ENCODE peak calls at places on chromosomes 12 and 14, in ten cellular contexts. E, A, N, T, G, B, D, O, W and J are unnamed samples.

GRCh38 chr12:54689984-54690383 is 41.8 kb upstream of the DCD start:
- DNase-seq in E (no peak), A (no peak), N (no peak), T (no peak), G (no peak), B (no peak), D (peak; percentile 37), O (no peak), W (no peak), J (no peak)

GRCh38 chr12:132444957-132445883 is 44.7 kb upstream of the FBRSL1 start:
- DNase-seq in E (no peak), A (peak; percentile 43), N (no peak), T (peak; percentile 23), G (peak; percentile 60), B (no peak), D (no peak), O (no peak), W (no peak), J (no peak)

GRCh38 chr14:67357583-67358354 is 1.8 kb downstream of the ATP6V1D start:
- DNase-seq in E (no peak), A (no peak), N (no peak), T (no peak), G (no peak), B (no peak), D (no peak), O (no peak), W (no peak), J (no peak)

GRCh38 chr12:82458101-82458500 is 99.8 kb downstream of the METTL25 start:
- DNase-seq in E (no peak), A (no peak), N (no peak), T (no peak), G (no peak), B (no peak), D (no peak), O (no peak), W (no peak), J (no peak)

GRCh38 chr14:28565345-28565744 is 201.2 kb upstream of the FOXG1 start:
- DNase-seq in E (no peak), A (no peak), N (no peak), T (no peak), G (no peak), B (no peak), D (no peak), O (no peak), W (no peak), J (no peak)

GRCh38 chr14:50423529-50423928 is 26.8 kb upstream of the CDKL1 start:
- DNase-seq in E (no peak), A (no peak), N (no peak), T (no peak), G (no peak), B (no peak), D (no peak), O (no peak), W (no peak), J (no peak)

GRCh38 chr14:38762845-38763244 is 340.2 kb downstream of the SEC23A start:
- DNase-seq in E (no peak), A (no peak), N (no peak), T (no peak), G (no peak), B (no peak), D (no peak), O (no peak), W (no peak), J (no peak)

GRCh38 chr14:63203618-63204406 is 431 bp upstream of the RHOJ start:
- DNase-seq in E (peak; percentile 86), A (peak; percentile 71), N (peak; percentile 89), T (peak; percentile 65), G (no peak), B (peak; percentile 70), D (peak; percentile 95), O (peak; percentile 28), W (peak; percentile 84), J (peak; percentile 79)

GRCh38 chr14:68824517-68825347 is 31.9 kb upstream of the ZFP36L1 start:
- DNase-seq in E (peak; percentile 88), A (peak; percentile 88), N (peak; percentile 89), T (peak; percentile 79), G (no peak), B (peak; percentile 89), D (peak; percentile 81), O (peak; percentile 85), W (peak; percentile 95), J (peak; percentile 39)

GRCh38 chr14:73710737-73711136 is 3.4 kb downstream of the PNMA1 start:
- DNase-seq in E (no peak), A (no peak), N (no peak), T (no peak), G (no peak), B (no peak), D (no peak), O (no peak), W (no peak), J (no peak)

GRCh38 chr14:68627050-68627867 is 165.6 kb downstream of the ZFP36L1 start:
- DNase-seq in E (no peak), A (no peak), N (peak; percentile 72), T (no peak), G (no peak), B (no peak), D (no peak), O (peak; percentile 40), W (peak; percentile 80), J (no peak)

GRCh38 chr14:21267431-21267845 is 1.8 kb downstream of the HNRNPC start:
- DNase-seq in E (no peak), A (no peak), N (no peak), T (no peak), G (no peak), B (no peak), D (peak; percentile 45), O (no peak), W (no peak), J (no peak)

GRCh38 chr12:6963741-6964446 is 6.6 kb downstream of the PHB2 start:
- DNase-seq in E (peak; percentile 75), A (peak; percentile 36), N (no peak), T (peak; percentile 19), G (no peak), B (peak; percentile 27), D (no peak), O (no peak), W (peak; percentile 76), J (no peak)

GRCh38 chr12:131793623-131794022 is 34.6 kb upstream of the MMP17 start:
- DNase-seq in E (no peak), A (no peak), N (no peak), T (no peak), G (no peak), B (peak; percentile 42), D (no peak), O (no peak), W (no peak), J (no peak)

GRCh38 chr12:32995623-32996022 is 99.0 kb upstream of the PKP2 start:
- DNase-seq in E (no peak), A (no peak), N (no peak), T (no peak), G (no peak), B (no peak), D (no peak), O (no peak), W (no peak), J (peak; percentile 27)

GRCh38 chr12:80352476-80352875 is 91.6 kb upstream of the PTPRQ start:
- DNase-seq in E (no peak), A (no peak), N (no peak), T (no peak), G (no peak), B (no peak), D (peak; percentile 55), O (no peak), W (no peak), J (peak; percentile 17)

GRCh38 chr12:77337327-77337726 is 272.0 kb upstream of the E2F7 start:
- DNase-seq in E (no peak), A (no peak), N (no peak), T (no peak), G (no peak), B (no peak), D (no peak), O (no peak), W (no peak), J (no peak)

GRCh38 chr12:68772714-68773113 is 26.7 kb downstream of the SLC35E3 start:
- DNase-seq in E (no peak), A (no peak), N (no peak), T (no peak), G (no peak), B (no peak), D (no peak), O (no peak), W (no peak), J (no peak)

GRCh38 chr12:124915249-124916236 is 1.1 kb upstream of the UBC start:
- DNase-seq in E (no peak), A (peak; percentile 60), N (peak; percentile 53), T (peak; percentile 84), G (no peak), B (peak; percentile 79), D (no peak), O (peak; percentile 66), W (peak; percentile 81), J (peak; percentile 68)

DNA sequence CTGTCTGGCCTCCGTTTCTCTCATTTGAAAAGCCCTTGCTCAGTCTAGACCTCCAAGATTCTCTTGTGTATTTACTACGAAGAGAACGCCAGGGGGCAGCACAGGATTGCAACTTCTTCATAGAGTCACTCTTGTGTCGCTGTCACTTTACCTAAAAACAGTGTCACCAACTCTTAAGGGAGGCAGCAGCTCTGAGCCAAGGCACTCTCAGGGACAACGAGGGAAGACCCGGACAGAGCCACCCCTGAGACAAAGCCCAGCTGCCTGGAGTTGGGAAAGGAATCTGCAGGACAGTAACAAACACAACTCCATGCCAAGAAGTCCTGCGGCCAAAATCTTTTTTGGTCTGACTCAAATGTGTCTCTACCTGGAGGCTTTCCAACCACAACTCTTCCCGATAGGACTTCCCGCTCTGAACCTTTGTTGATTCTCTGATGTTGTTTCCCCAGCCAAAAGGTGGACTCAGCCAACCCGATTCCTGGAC is 9.6 kb upstream of the RPAP3 start:
- DNase-seq in E (no peak), A (peak; percentile 81), N (peak; percentile 75), T (peak; percentile 82), G (peak; percentile 76), B (peak; percentile 76), D (peak; percentile 89), O (peak; percentile 56), W (no peak), J (peak; percentile 70)
- H3K27ac ChIP-seq in E (peak overlapping the region; percentile 17), A (peak overlapping the region; percentile 40), N (peak overlapping the region; percentile 95), T (peak overlapping the region; percentile 62), G (no peak overlapping the region), B (no peak overlapping the region), D (no peak overlapping the region), O (no peak overlapping the region), W (no peak overlapping the region), J (no peak overlapping the region)

GRCh38 chr12:47818701-47819543 is 781 bp downstream of the HDAC7 start:
- DNase-seq in E (no peak), A (peak; percentile 76), N (peak; percentile 79), T (peak; percentile 61), G (no peak), B (peak; percentile 79), D (no peak), O (peak; percentile 66), W (peak; percentile 90), J (no peak)
- H3K4me1 ChIP-seq in E (peaks cover 86% of the 10 kb centered on the region), A (peaks cover 42% of the 10 kb centered on the region), N (peaks cover 87% of the 10 kb centered on the region), T (peaks cover 84% of the 10 kb centered on the region), G (peaks cover 79% of the 10 kb centered on the region), B (peaks cover 44% of the 10 kb centered on the region), D (peaks cover 48% of the 10 kb centered on the region), O (peaks cover 76% of the 10 kb centered on the region), W (peaks cover 6% of the 10 kb centered on the region), J (peaks cover 14% of the 10 kb centered on the region)

GRCh38 chr12:11834925-11835324 is 185.5 kb downstream of the ETV6 start:
- DNase-seq in E (no peak), A (no peak), N (no peak), T (no peak), G (no peak), B (no peak), D (no peak), O (no peak), W (no peak), J (no peak)
- H3K27ac ChIP-seq in E (no peak overlapping the region), A (no peak overlapping the region), N (no peak overlapping the region), T (no peak overlapping the region), G (no peak overlapping the region), B (no peak overlapping the region), D (no peak overlapping the region), O (peak overlapping the region; percentile 71), W (no peak overlapping the region), J (no peak overlapping the region)

GRCh38 chr12:105220929-105221290 is 15.1 kb downstream of the APPL2 start:
- DNase-seq in E (no peak), A (no peak), N (no peak), T (no peak), G (no peak), B (no peak), D (no peak), O (no peak), W (no peak), J (no peak)
- H3K4me1 ChIP-seq in E (peaks cover 78% of the 10 kb centered on the region), A (peaks cover 18% of the 10 kb centered on the region), N (peaks cover 72% of the 10 kb centered on the region), T (peaks cover 49% of the 10 kb centered on the region), G (no peaks in the 10 kb centered on the region), B (peaks cover 38% of the 10 kb centered on the region), D (peaks cover 4% of the 10 kb centered on the region), O (peaks cover 6% of the 10 kb centered on the region), W (peaks cover 3% of the 10 kb centered on the region), J (no peaks in the 10 kb centered on the region)